ENCODE peak calls at places on chromosomes 7 and 10, in four cellular contexts. One of them, this sample, is unnamed.

GRCh38 chr7:156167417-156167807 is 355.1 kb upstream of the SHH start:
- DNase-seq in lower leg skin: no peak
- DNase-seq in GM12864: no peak
- DNase-seq in A549: no peak
- DNase-seq in this sample: no peak

GRCh38 chr10:62860946-62861345 is 44.8 kb upstream of the EGR2 start:
- DNase-seq in A549: no peak
- DNase-seq in GM12864: no peak
- DNase-seq in lower leg skin: no peak
- DNase-seq in this sample: no peak

GRCh38 chr7:107147464-107148214 is 21.2 kb upstream of the HBP1 start:
- DNase-seq in A549: peak; percentile 43
- DNase-seq in GM12864: no peak
- DNase-seq in lower leg skin: no peak
- DNase-seq in this sample: no peak

GRCh38 chr10:119313645-119314044 is 106.3 kb downstream of the GRK5 start:
- DNase-seq in A549: no peak
- DNase-seq in GM12864: peak; percentile 46
- DNase-seq in lower leg skin: no peak
- DNase-seq in this sample: no peak

GRCh38 chr7:129401968-129402860 is 32.0 kb upstream of the STRIP2 start:
- DNase-seq in A549: peak; percentile 20
- DNase-seq in GM12864: no peak
- DNase-seq in lower leg skin: no peak
- DNase-seq in this sample: no peak

GRCh38 chr10:73218466-73219191 is 28.4 kb downstream of the DNAJC9 start:
- DNase-seq in A549: peak; percentile 50
- DNase-seq in lower leg skin: no peak
- DNase-seq in GM12864: no peak
- DNase-seq in this sample: no peak

GRCh38 chr7:66910789-66911188 is 10.2 kb upstream of the TMEM248 start:
- DNase-seq in A549: no peak
- DNase-seq in lower leg skin: no peak
- DNase-seq in GM12864: no peak
- DNase-seq in this sample: no peak

GRCh38 chr10:8568401-8568800 is 513.9 kb downstream of the GATA3 start:
- DNase-seq in GM12864: no peak
- DNase-seq in lower leg skin: no peak
- DNase-seq in A549: no peak
- DNase-seq in this sample: no peak

GRCh38 chr7:47478017-47478344 is 103.9 kb downstream of the TNS3 start:
- DNase-seq in lower leg skin: no peak
- DNase-seq in A549: no peak
- DNase-seq in GM12864: no peak
- DNase-seq in this sample: peak; percentile 67

GRCh38 chr10:86756511-86757109 is at the start of gene BMPR1A:
- DNase-seq in lower leg skin: peak; percentile 97
- DNase-seq in GM12864: no peak
- DNase-seq in A549: peak; percentile 90
- DNase-seq in this sample: peak; percentile 81

GRCh38 chr7:44145419-44145968 is 4.4 kb upstream of the MYL7 start:
- DNase-seq in lower leg skin: peak; percentile 78
- DNase-seq in GM12864: no peak
- DNase-seq in A549: no peak
- DNase-seq in this sample: no peak

GRCh38 chr10:105974803-105975456 is 1189.6 kb downstream of the SORCS1 start:
- DNase-seq in A549: peak; percentile 2
- DNase-seq in GM12864: no peak
- DNase-seq in lower leg skin: no peak
- DNase-seq in this sample: no peak

GRCh38 chr7:48046458-48046857 is 11.1 kb downstream of the C7orf57 start:
- DNase-seq in GM12864: no peak
- DNase-seq in A549: no peak
- DNase-seq in lower leg skin: no peak
- DNase-seq in this sample: no peak

GRCh38 chr7:23234569-23235296 is 11.8 kb upstream of the GPNMB start:
- DNase-seq in lower leg skin: no peak
- DNase-seq in GM12864: peak; percentile 86
- DNase-seq in A549: no peak
- DNase-seq in this sample: no peak

GRCh38 chr10:114437456-114438292 is 33.4 kb upstream of the AFAP1L2 start:
- DNase-seq in lower leg skin: no peak
- DNase-seq in GM12864: no peak
- DNase-seq in A549: peak; percentile 41
- DNase-seq in this sample: no peak

GRCh38 chr10:119281581-119282071 is 74.3 kb downstream of the GRK5 start:
- DNase-seq in lower leg skin: peak; percentile 92
- DNase-seq in A549: no peak
- DNase-seq in GM12864: no peak
- DNase-seq in this sample: peak; percentile 72

GRCh38 chr7:101550641-101551531 is 78.2 kb downstream of the MYL10 start:
- DNase-seq in A549: no peak
- DNase-seq in lower leg skin: peak; percentile 54
- DNase-seq in GM12864: no peak
- DNase-seq in this sample: peak; percentile 54

GRCh38 chr10:49057481-49057880 is 57.8 kb downstream of the VSTM4 start:
- DNase-seq in GM12864: no peak
- DNase-seq in lower leg skin: no peak
- DNase-seq in A549: no peak
- DNase-seq in this sample: no peak

GRCh38 chr7:142859829-142860228 is 5.0 kb downstream of the EPHB6 start:
- DNase-seq in A549: peak; percentile 11
- DNase-seq in lower leg skin: no peak
- DNase-seq in GM12864: no peak
- DNase-seq in this sample: no peak

GRCh38 chr7:46764100-46764941 is 817.6 kb downstream of the TNS3 start:
- DNase-seq in GM12864: no peak
- DNase-seq in lower leg skin: no peak
- DNase-seq in A549: peak; percentile 88
- DNase-seq in this sample: peak; percentile 72

GRCh38 chr10:77253665-77254064 is 383.9 kb downstream of the KCNMA1 start:
- DNase-seq in GM12864: no peak
- DNase-seq in A549: no peak
- DNase-seq in lower leg skin: no peak
- DNase-seq in this sample: no peak

GRCh38 chr7:13067036-13067435 is 379.6 kb downstream of the ARL4A start:
- DNase-seq in lower leg skin: no peak
- DNase-seq in GM12864: no peak
- DNase-seq in A549: no peak
- DNase-seq in this sample: no peak

GRCh38 chr10:27207350-27207749 is 33.2 kb downstream of the ACBD5 start:
- DNase-seq in GM12864: no peak
- DNase-seq in A549: no peak
- DNase-seq in lower leg skin: no peak
- DNase-seq in this sample: no peak

GRCh38 chr7:37342665-37343471 is 105.8 kb downstream of the ELMO1 start:
- DNase-seq in GM12864: peak; percentile 67
- DNase-seq in lower leg skin: no peak
- DNase-seq in A549: no peak
- DNase-seq in this sample: no peak

GRCh38 chr10:94219829-94220228 is 142.9 kb downstream of the NOC3L start:
- DNase-seq in lower leg skin: no peak
- DNase-seq in A549: no peak
- DNase-seq in GM12864: no peak
- DNase-seq in this sample: no peak

GRCh38 chr10:101781655-101781983 is 1.6 kb downstream of the NPM3 start:
- DNase-seq in A549: no peak
- DNase-seq in lower leg skin: no peak
- DNase-seq in GM12864: no peak
- DNase-seq in this sample: peak; percentile 11

GRCh38 chr7:131859162-131859821 is 302.9 kb upstream of the PODXL start:
- DNase-seq in GM12864: peak; percentile 10
- DNase-seq in A549: peak; percentile 77
- DNase-seq in lower leg skin: peak; percentile 87
- DNase-seq in this sample: peak; percentile 63

GRCh38 chr10:35422236-35422635 is 85.9 kb downstream of the CCNY start:
- DNase-seq in lower leg skin: no peak
- DNase-seq in GM12864: no peak
- DNase-seq in A549: no peak
- DNase-seq in this sample: no peak

GRCh38 chr7:120060283-120060682 is 212.7 kb upstream of the KCND2 start:
- DNase-seq in A549: no peak
- DNase-seq in lower leg skin: no peak
- DNase-seq in GM12864: no peak
- DNase-seq in this sample: no peak

GRCh38 chr7:1012392-1013095 is 29.6 kb downstream of the CYP2W1 start:
- DNase-seq in A549: no peak
- DNase-seq in lower leg skin: no peak
- DNase-seq in GM12864: no peak
- DNase-seq in this sample: no peak

GRCh38 chr10:112805701-112806100 is 144.3 kb upstream of the TCF7L2 start:
- DNase-seq in GM12864: no peak
- DNase-seq in lower leg skin: peak; percentile 32
- DNase-seq in A549: no peak
- DNase-seq in this sample: no peak

GRCh38 chr10:31404640-31405039 is 85.6 kb downstream of the ZEB1 start:
- DNase-seq in GM12864: no peak
- DNase-seq in A549: no peak
- DNase-seq in lower leg skin: no peak
- DNase-seq in this sample: no peak

GRCh38 chr7:51850141-51850540 is 533.5 kb upstream of the COBL start:
- DNase-seq in lower leg skin: no peak
- DNase-seq in GM12864: no peak
- DNase-seq in A549: no peak
- DNase-seq in this sample: no peak

GRCh38 chr10:98028168-98028770 is 2.2 kb downstream of the CRTAC1 start:
- DNase-seq in GM12864: peak; percentile 15
- DNase-seq in lower leg skin: no peak
- DNase-seq in A549: peak; percentile 72
- DNase-seq in this sample: no peak

GRCh38 chr10:48526371-48526821 is 78.5 kb downstream of the ARHGAP22 start:
- DNase-seq in lower leg skin: peak; percentile 14
- DNase-seq in A549: no peak
- DNase-seq in GM12864: no peak
- DNase-seq in this sample: no peak

GRCh38 chr7:102193806-102194205 is 92.9 kb upstream of the SH2B2 start:
- DNase-seq in GM12864: no peak
- DNase-seq in A549: no peak
- DNase-seq in lower leg skin: no peak
- DNase-seq in this sample: no peak

GRCh38 chr7:156585025-156585648 is 55.4 kb upstream of the RNF32 start:
- DNase-seq in A549: no peak
- DNase-seq in GM12864: no peak
- DNase-seq in lower leg skin: no peak
- DNase-seq in this sample: no peak

GRCh38 chr10:70760271-70760787 is 24.8 kb downstream of the TBATA start:
- DNase-seq in lower leg skin: no peak
- DNase-seq in GM12864: no peak
- DNase-seq in A549: no peak
- DNase-seq in this sample: peak; percentile 50

GRCh38 chr10:70762441-70763177 is 22.6 kb downstream of the TBATA start:
- DNase-seq in lower leg skin: no peak
- DNase-seq in A549: no peak
- DNase-seq in GM12864: no peak
- DNase-seq in this sample: no peak

GRCh38 chr10:70759769-70760168 is 25.4 kb downstream of the TBATA start:
- DNase-seq in lower leg skin: no peak
- DNase-seq in A549: peak; percentile 29
- DNase-seq in GM12864: no peak
- DNase-seq in this sample: peak; percentile 40

GRCh38 chr10:70761727-70762350 is 23.3 kb downstream of the TBATA start:
- DNase-seq in lower leg skin: no peak
- DNase-seq in A549: no peak
- DNase-seq in GM12864: no peak
- DNase-seq in this sample: no peak

DNA sequence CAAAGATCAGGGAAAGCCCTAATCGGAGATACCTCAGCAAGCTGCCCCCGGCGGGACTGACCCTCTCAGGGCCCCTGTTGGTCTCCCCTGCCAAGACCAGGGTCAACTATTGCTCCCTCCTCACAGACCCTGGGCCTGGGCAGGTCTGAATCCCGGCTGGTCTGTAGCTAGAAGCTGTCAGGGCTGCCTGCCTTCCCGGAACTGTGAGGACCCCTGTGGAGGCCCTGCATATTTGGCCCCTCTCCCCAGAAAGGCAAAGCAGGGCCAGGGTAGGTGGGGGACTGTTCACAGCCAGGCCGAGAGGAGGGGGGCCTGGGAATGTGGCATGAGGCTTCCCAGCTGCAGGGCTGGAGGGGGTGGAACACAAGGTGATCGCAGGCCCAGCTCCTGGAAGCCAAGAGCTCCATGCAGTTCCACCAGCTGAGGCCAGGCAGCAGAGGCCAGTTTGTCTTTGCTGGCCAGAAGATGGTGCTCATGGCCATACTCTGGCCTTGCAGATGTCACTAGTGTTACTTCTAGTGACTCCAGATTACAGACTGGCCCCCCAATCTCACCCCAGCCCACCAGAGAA is 24.1 kb downstream of the TBATA start:
- DNase-seq in A549: peak; percentile 19
- DNase-seq in GM12864: no peak
- DNase-seq in lower leg skin: no peak
- DNase-seq in this sample: peak; percentile 54
- TF ChIP-seq CTCF in A549: no peak
- TF ChIP-seq CTCF in GM12864: no peak
- TF ChIP-seq CTCF in lower leg skin: no peak
- TF ChIP-seq CTCF in this sample: no peak

DNA sequence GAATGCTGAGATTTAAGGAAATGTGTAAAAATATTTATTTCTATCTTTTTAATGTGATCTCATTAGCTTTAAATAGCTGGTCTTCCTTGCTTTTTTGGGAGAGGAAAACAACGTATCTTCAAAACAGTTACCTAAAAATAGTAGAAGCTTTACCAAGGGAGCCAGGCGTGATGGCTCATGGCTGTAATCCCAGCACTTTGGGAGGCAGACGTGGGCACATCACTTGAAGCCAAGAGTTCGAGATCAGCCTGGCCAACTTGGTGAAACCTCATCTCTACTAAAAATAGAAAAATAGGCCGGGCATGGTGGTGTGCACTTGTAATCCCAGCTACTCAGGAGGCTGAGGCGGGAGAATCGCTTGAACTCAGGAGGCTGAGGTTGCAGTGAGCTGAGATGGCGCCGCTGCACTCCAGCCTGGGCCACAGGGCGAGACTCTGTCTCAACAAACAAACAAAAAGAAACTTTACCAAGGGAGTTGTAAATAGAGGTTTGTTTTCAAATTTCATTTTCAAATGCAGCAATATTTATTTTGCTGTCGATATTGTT is 48.4 kb upstream of the ITGB1 start:
- DNase-seq in A549: peak; percentile 64
- DNase-seq in GM12864: no peak
- DNase-seq in lower leg skin: no peak
- DNase-seq in this sample: no peak
- H3K4me3 ChIP-seq in A549: no peak overlapping the region
- H3K4me3 ChIP-seq in GM12864: no peak overlapping the region
- H3K4me3 ChIP-seq in lower leg skin: no peak overlapping the region
- H3K4me3 ChIP-seq in this sample: peak overlapping the region; percentile 57

GRCh38 chr7:144787127-144787526 is 48.7 kb downstream of the TPK1 start:
- DNase-seq in GM12864: no peak
- DNase-seq in A549: no peak
- DNase-seq in lower leg skin: no peak
- DNase-seq in this sample: no peak
- TF ChIP-seq CTCF in GM12864: peak; percentile 14
- TF ChIP-seq CTCF in A549: no peak
- TF ChIP-seq CTCF in lower leg skin: no peak
- TF ChIP-seq CTCF in this sample: no peak

GRCh38 chr10:28810062-28810870 is 132.9 kb downstream of the BAMBI start:
- DNase-seq in lower leg skin: no peak
- DNase-seq in A549: no peak
- DNase-seq in GM12864: no peak
- DNase-seq in this sample: no peak
- H3K4me3 ChIP-seq in lower leg skin: no peak overlapping the region
- H3K4me3 ChIP-seq in A549: no peak overlapping the region
- H3K4me3 ChIP-seq in GM12864: no peak overlapping the region
- H3K4me3 ChIP-seq in this sample: no peak overlapping the region